ENCODE peak calls at places on chromosome 16, in eight cellular contexts. O is stomach, M is tibial nerve, T is gastrocnemius medialis, B is sigmoid colon, Z is A549, C is esophagus squamous epithelium, G is prostate gland. P is an unnamed sample.

GRCh38 chr16:66930189-66930588 is 4.0 kb downstream of the CIAO2B start:
- DNase-seq in O (peak), M (no peak), T (peak), B (no peak), Z (no peak), C (no peak), G (no peak), P (peak)

GRCh38 chr16:67546761-67547422 is 15.4 kb upstream of the CTCF start:
- DNase-seq in O (peak), M (peak), T (peak), B (peak), Z (peak), C (no peak), G (peak), P (peak)

GRCh38 chr16:19885456-19886060 is 910 bp upstream of the GPRC5B start:
- DNase-seq in O (no peak), M (no peak), T (peak), B (no peak), Z (no peak), C (no peak), G (no peak), P (peak)

GRCh38 chr16:2775317-2775716 is 1.8 kb downstream of the ELOB start:
- DNase-seq in O (no peak), M (no peak), T (no peak), B (no peak), Z (no peak), C (no peak), G (no peak), P (no peak)

GRCh38 chr16:50245417-50246298 is 20.7 kb upstream of the ADCY7 start:
- DNase-seq in O (peak), M (no peak), T (peak), B (no peak), Z (peak), C (no peak), G (no peak), P (no peak)

GRCh38 chr16:72858611-72859493 is 189.1 kb downstream of the ZFHX3 start:
- DNase-seq in O (no peak), M (peak), T (no peak), B (no peak), Z (no peak), C (no peak), G (no peak), P (no peak)

GRCh38 chr16:83211711-83212110 is 584.9 kb downstream of the CDH13 start:
- DNase-seq in O (no peak), M (no peak), T (no peak), B (no peak), Z (no peak), C (no peak), G (no peak), P (no peak)

GRCh38 chr16:52496051-52496876 is 50.7 kb downstream of the TOX3 start:
- DNase-seq in O (no peak), M (no peak), T (no peak), B (no peak), Z (no peak), C (no peak), G (no peak), P (no peak)

GRCh38 chr16:28231763-28232162 is 20.0 kb upstream of the XPO6 start:
- DNase-seq in O (no peak), M (no peak), T (no peak), B (no peak), Z (no peak), C (no peak), G (no peak), P (no peak)

GRCh38 chr16:81035975-81036750 is 521 bp downstream of the ATMIN start:
- DNase-seq in O (peak), M (no peak), T (no peak), B (peak), Z (peak), C (no peak), G (peak), P (peak)

DNA sequence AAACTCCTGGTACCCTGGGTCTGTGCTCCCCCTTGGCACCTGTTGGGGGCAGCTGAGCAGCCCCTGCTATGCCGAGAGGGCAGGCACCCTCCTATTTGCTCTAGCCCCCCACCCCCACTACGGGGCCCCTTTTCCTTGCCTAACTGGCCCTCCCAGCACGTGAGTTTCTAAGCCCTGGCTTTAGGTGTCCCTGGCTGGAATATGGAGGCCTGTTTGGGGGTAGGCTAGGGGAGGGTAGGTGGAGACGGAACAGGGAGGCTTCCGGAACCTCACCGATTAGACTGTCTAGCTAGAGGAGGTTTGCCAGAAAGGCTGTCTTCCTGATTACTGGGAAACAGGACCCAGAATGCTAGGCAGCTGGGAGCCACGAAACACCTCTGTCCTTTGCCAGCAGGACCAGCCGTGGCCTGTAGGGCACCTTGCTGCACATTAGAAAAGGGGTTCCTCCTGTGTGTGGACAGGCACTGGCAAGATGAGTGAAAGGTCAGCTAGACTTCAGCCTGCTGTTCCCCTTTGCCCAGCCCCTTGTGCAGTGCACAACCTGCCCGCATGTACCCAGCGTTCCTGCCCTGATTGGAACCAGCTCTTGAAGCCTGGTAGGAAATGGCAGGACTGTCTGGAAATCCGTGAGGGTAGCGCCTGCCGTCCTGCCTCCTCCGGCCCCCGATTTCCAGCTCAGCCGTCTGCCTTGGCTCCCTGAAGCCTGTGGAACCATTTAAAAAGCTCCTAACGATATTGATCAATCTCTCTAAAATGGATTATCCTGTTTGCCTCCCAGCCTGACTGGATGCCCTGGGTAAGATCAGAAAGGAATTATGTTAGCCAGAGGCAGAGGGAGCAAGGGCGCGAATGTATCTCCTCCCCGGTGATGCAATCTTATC is 83.4 kb upstream of the GSE1 start:
- DNase-seq in O (no peak), M (no peak), T (no peak), B (no peak), Z (no peak), C (no peak), G (no peak), P (no peak)
- TF ChIP-seq CTCF in O (no peak), M (no peak), T (no peak), B (no peak), Z (no peak), C (no peak), G (no peak), P (no peak)

GRCh38 chr16:24748242-24748641 is 18.8 kb downstream of the TNRC6A start:
- DNase-seq in O (no peak), M (no peak), T (peak), B (peak), Z (peak), C (no peak), G (peak), P (no peak)

GRCh38 chr16:24755201-24755874 is 25.9 kb downstream of the TNRC6A start:
- DNase-seq in O (no peak), M (no peak), T (no peak), B (no peak), Z (no peak), C (no peak), G (no peak), P (no peak)

GRCh38 chr16:24758373-24758772 is 28.9 kb downstream of the TNRC6A start:
- DNase-seq in O (no peak), M (no peak), T (no peak), B (no peak), Z (no peak), C (no peak), G (no peak), P (no peak)

GRCh38 chr16:24754543-24754942 is 25.1 kb downstream of the TNRC6A start:
- DNase-seq in O (no peak), M (no peak), T (no peak), B (no peak), Z (no peak), C (no peak), G (no peak), P (no peak)

DNA sequence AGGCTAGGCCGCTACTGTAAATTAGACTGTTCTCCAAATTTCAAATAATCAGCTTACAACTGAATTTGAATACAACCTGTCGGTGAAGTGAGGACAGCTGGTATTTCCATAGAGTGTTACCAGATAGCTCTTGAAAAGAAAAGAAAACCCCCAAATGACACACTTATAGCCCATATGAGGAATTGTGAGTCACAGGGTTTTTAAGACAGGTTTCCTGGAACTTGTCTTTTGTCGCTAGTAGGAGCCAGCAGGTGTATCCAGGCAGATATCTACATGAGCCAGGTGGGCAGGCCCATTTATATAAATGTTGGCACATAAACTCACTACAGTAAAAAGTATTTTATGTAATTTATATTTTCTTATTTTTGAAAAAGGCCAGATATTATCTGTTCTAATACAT is 24.0 kb downstream of the TNRC6A start:
- DNase-seq in O (no peak), M (no peak), T (no peak), B (no peak), Z (no peak), C (no peak), G (no peak), P (no peak)
- TF ChIP-seq POLR2A in O (no peak), M (no peak), T (no peak), B (no peak), Z (no peak), C (no peak), G (no peak), P (no peak)

GRCh38 chr16:8644513-8645140 is 23.1 kb downstream of the METTL22 start:
- DNase-seq in O (peak), M (no peak), T (no peak), B (no peak), Z (no peak), C (no peak), G (no peak), P (no peak)
- H3K27ac ChIP-seq in O (no peak), M (peak), T (no peak), B (no peak), Z (no peak), C (no peak), G (no peak), P (peak)

GRCh38 chr16:57893559-57894389 is 77.2 kb downstream of the CNGB1 start:
- DNase-seq in O (no peak), M (no peak), T (no peak), B (no peak), Z (peak), C (no peak), G (no peak), P (peak)
- TF ChIP-seq CTCF in O (no peak), M (no peak), T (no peak), B (no peak), Z (no peak), C (no peak), G (no peak), P (no peak)

GRCh38 chr16:88508868-88509748 is 56.0 kb downstream of the ZFPM1 start:
- DNase-seq in O (peak), M (no peak), T (no peak), B (no peak), Z (no peak), C (no peak), G (peak), P (no peak)
- TF ChIP-seq POLR2A in O (no peak), M (no peak), T (no peak), B (no peak), Z (no peak), C (no peak), G (peak), P (no peak)

GRCh38 chr16:533391-534088 is 6.0 kb downstream of the CAPN15 start:
- DNase-seq in O (peak), M (no peak), T (peak), B (no peak), Z (no peak), C (no peak), G (no peak), P (peak)

GRCh38 chr16:535446-536405 is 8.2 kb downstream of the CAPN15 start:
- DNase-seq in O (peak), M (no peak), T (peak), B (no peak), Z (peak), C (no peak), G (no peak), P (peak)

GRCh38 chr16:534089-534635 is 6.7 kb downstream of the CAPN15 start:
- DNase-seq in O (peak), M (no peak), T (peak), B (no peak), Z (no peak), C (no peak), G (no peak), P (no peak)

GRCh38 chr16:536746-537145 is 9.2 kb downstream of the CAPN15 start:
- DNase-seq in O (no peak), M (no peak), T (no peak), B (no peak), Z (no peak), C (no peak), G (no peak), P (no peak)

DNA sequence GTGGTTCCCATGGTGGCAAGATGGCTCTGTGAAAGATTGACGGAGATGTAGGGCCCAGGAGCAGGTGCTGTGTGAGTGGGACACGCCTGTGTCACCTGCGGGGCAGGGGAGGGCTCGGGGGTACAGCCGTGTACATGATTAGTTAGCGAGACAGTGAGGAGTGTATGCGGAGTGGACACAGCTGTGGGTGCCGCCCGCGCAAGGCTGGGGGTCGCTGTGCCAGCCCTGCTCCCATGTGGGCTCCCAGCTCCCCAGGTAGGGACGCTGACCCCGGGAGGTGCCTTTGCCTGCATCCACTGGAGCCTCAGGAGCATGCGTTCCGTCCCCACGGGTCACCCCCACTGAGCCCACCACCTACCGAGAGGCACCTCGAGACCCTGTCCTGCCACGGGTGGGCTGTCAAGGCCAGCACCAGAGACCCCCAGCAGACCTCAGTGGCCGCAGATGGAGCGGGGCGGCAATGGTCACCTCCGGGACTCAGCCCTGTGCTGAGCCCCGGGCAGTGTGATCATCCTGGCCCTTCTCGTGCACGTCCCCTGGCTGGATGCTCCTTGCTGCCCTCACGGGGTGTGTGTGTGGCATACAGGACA is 7.4 kb downstream of the CAPN15 start:
- DNase-seq in O (no peak), M (no peak), T (peak), B (no peak), Z (no peak), C (no peak), G (no peak), P (no peak)
- H3K27ac ChIP-seq in O (peak), M (no peak), T (peak), B (no peak), Z (peak), C (peak), G (no peak), P (no peak)

DNA sequence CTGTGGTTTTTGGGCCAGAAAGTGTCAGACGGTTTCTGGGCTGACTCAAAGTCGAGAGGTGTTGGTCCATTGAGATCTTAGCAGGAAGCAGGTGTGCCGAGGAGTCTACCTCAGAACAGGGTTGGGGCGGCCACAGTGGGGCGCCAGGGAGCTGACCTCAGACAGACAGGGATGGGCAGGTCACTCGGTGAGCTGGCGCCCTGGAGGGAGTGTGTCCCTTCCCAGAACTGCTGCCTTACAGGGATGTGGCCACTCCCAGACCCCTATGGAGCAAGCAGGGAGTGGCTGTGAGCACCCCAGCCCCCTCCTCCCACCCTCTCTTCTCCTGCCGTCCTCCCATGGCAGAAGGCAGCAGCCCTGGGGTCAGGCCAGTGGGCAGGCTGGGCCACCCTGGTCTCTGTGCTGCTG is 14.0 kb upstream of the DPEP1 start:
- DNase-seq in O (no peak), M (no peak), T (no peak), B (no peak), Z (peak), C (no peak), G (no peak), P (no peak)
- TF ChIP-seq CTCF in O (no peak), M (no peak), T (no peak), B (no peak), Z (peak), C (no peak), G (peak), P (no peak)